ENCODE peak calls at places on chromosome 2, in six cellular contexts. A, K, X, R, J and N are unnamed samples.

GRCh38 chr2:63053889-63054725 is 3.5 kb downstream of the OTX1 start:
- DNase-seq in A (no peak), K (peak; percentile 30), X (no peak), R (peak; percentile 65), J (no peak), N (no peak)

GRCh38 chr2:71001592-71002570 is 7.2 kb upstream of the TEX261 start:
- DNase-seq in A (no peak), K (peak; percentile 73), X (no peak), R (no peak), J (no peak), N (no peak)

GRCh38 chr2:37020212-37020886 is 54.0 kb upstream of the STRN start:
- DNase-seq in A (peak; percentile 94), K (no peak), X (peak; percentile 71), R (peak; percentile 59), J (peak; percentile 87), N (peak; percentile 79)

GRCh38 chr2:150357770-150358467 is 129.5 kb downstream of the RND3 start:
- DNase-seq in A (no peak), K (no peak), X (no peak), R (no peak), J (no peak), N (no peak)

GRCh38 chr2:233439191-233439590 is 84.9 kb downstream of the DGKD start:
- DNase-seq in A (peak; percentile 68), K (no peak), X (no peak), R (no peak), J (no peak), N (no peak)

GRCh38 chr2:137938204-137938603 is 26.1 kb upstream of the HNMT start:
- DNase-seq in A (no peak), K (no peak), X (no peak), R (no peak), J (no peak), N (no peak)

GRCh38 chr2:148998162-148998830 is 40.2 kb upstream of the LYPD6B start:
- DNase-seq in A (peak; percentile 68), K (no peak), X (no peak), R (no peak), J (no peak), N (no peak)

GRCh38 chr2:151716721-151717120 is 17.6 kb downstream of the NEB start:
- DNase-seq in A (no peak), K (no peak), X (no peak), R (no peak), J (no peak), N (no peak)

GRCh38 chr2:44424211-44424610 is 62.5 kb downstream of the CAMKMT start:
- DNase-seq in A (no peak), K (no peak), X (no peak), R (no peak), J (no peak), N (no peak)

GRCh38 chr2:190181066-190181681 is 118.6 kb upstream of the MSTN start:
- DNase-seq in A (no peak), K (peak; percentile 6), X (no peak), R (no peak), J (no peak), N (no peak)

GRCh38 chr2:37877457-37878315 is 47.4 kb upstream of the RMDN2 start:
- DNase-seq in A (no peak), K (peak; percentile 65), X (no peak), R (peak; percentile 58), J (no peak), N (no peak)

GRCh38 chr2:100891911-100892642 is 72.1 kb downstream of the NPAS2 start:
- DNase-seq in A (peak; percentile 60), K (no peak), X (no peak), R (no peak), J (no peak), N (no peak)

GRCh38 chr2:10526281-10526680 is 78.2 kb upstream of the ODC1 start:
- DNase-seq in A (no peak), K (no peak), X (no peak), R (peak; percentile 23), J (no peak), N (no peak)

GRCh38 chr2:138373993-138374408 is 127.6 kb upstream of the SPOPL start:
- DNase-seq in A (no peak), K (peak; percentile 8), X (no peak), R (no peak), J (no peak), N (no peak)

GRCh38 chr2:120821446-120822160 is 85.9 kb downstream of the GLI2 start:
- DNase-seq in A (peak; percentile 11), K (no peak), X (no peak), R (no peak), J (peak; percentile 24), N (no peak)

GRCh38 chr2:161033059-161033660 is 127.1 kb upstream of the TANK start:
- DNase-seq in A (no peak), K (no peak), X (no peak), R (no peak), J (no peak), N (no peak)

GRCh38 chr2:225165052-225165451 is 122.8 kb upstream of the DOCK10 start:
- DNase-seq in A (no peak), K (no peak), X (no peak), R (no peak), J (no peak), N (no peak)

GRCh38 chr2:238903141-238903540 is 55.3 kb downstream of the TWIST2 start:
- DNase-seq in A (no peak), K (no peak), X (no peak), R (no peak), J (no peak), N (no peak)

GRCh38 chr2:234366891-234367290 is 130.0 kb downstream of the ARL4C start:
- DNase-seq in A (no peak), K (no peak), X (no peak), R (no peak), J (no peak), N (no peak)

GRCh38 chr2:197322729-197323720 is 12.4 kb upstream of the ANKRD44 start:
- DNase-seq in A (no peak), K (no peak), X (no peak), R (no peak), J (no peak), N (no peak)

GRCh38 chr2:71606244-71606643 is 152.9 kb downstream of the DYSF start:
- DNase-seq in A (no peak), K (no peak), X (peak; percentile 16), R (peak; percentile 8), J (peak; percentile 35), N (no peak)

GRCh38 chr2:113160962-113161361 is 12.8 kb upstream of the PSD4 start:
- DNase-seq in A (no peak), K (no peak), X (no peak), R (peak; percentile 37), J (no peak), N (no peak)

GRCh38 chr2:187658952-187659525 is 104.8 kb upstream of the TFPI start:
- DNase-seq in A (no peak), K (peak; percentile 36), X (no peak), R (no peak), J (no peak), N (no peak)

GRCh38 chr2:232478571-232479340 is 8.9 kb downstream of the ECEL1 start:
- DNase-seq in A (peak; percentile 10), K (no peak), X (no peak), R (no peak), J (peak; percentile 34), N (no peak)

DNA sequence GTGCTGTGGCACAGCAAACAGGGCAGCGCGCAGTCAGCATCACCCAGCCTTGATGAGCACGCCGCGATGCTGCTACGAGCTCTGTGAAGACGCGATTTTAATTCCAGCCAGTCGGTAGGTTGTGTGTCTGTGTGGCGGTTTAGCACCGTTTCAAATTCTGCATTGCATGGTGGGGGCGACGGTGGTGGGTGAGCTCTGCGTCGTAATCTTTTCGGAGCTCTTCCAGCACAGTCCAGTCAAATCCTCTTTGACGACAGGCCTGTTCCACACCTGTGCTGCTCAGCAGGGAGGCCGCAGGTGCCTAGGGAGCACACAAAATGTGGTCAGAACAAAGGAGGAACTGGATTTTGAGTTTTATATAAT is 8.6 kb downstream of the ALLC start:
- DNase-seq in A (no peak), K (no peak), X (no peak), R (peak; percentile 11), J (no peak), N (no peak)
- H3K4me3 ChIP-seq in A (no peak overlapping the region), K (no peak overlapping the region), X (no peak overlapping the region), R (no peak overlapping the region), J (no peak overlapping the region), N (no peak overlapping the region)

GRCh38 chr2:218788529-218789237 is 6.7 kb downstream of the CYP27A1 start:
- DNase-seq in A (no peak), K (no peak), X (no peak), R (no peak), J (no peak), N (no peak)
- H3K4me1 ChIP-seq in A (no peaks in the 10 kb centered on the region), K (no peaks in the 10 kb centered on the region), X (no peaks in the 10 kb centered on the region), R (no peaks in the 10 kb centered on the region), J (peaks cover 24% of the 10 kb centered on the region), N (peaks cover 9% of the 10 kb centered on the region)

DNA sequence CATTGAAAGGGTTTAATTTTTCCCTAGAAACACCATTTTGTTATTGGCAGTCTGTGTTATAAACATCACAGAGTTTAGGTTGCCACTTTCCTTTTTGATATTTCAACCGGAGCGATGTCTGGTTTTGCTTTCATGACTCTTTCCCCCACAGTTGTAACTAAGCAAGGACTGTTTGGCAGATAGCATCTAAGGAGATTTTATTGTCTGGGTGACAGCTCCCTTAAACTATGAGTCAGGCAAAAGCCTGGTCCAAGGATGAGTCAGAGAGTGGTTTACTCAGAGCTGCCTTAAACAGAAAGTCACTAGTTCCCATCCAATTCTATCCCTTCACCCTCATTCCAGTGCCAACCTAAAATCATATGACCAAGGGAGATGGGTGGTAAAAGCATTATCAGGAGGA is 341.6 kb upstream of the VWC2L start:
- DNase-seq in A (no peak), K (no peak), X (no peak), R (no peak), J (no peak), N (peak; percentile 17)
- H3K4me3 ChIP-seq in A (no peak overlapping the region), K (no peak overlapping the region), X (no peak overlapping the region), R (no peak overlapping the region), J (no peak overlapping the region), N (no peak overlapping the region)

GRCh38 chr2:43224131-43224570 is 2.3 kb downstream of the ZFP36L2 start:
- DNase-seq in A (peak; percentile 79), K (peak; percentile 70), X (peak; percentile 69), R (peak; percentile 90), J (peak; percentile 84), N (no peak)

GRCh38 chr2:43224571-43225092 is 1.8 kb downstream of the ZFP36L2 start:
- DNase-seq in A (peak; percentile 44), K (no peak), X (no peak), R (peak; percentile 71), J (peak; percentile 71), N (no peak)

GRCh38 chr2:43221660-43222471 is 4.5 kb downstream of the ZFP36L2 start:
- DNase-seq in A (peak; percentile 94), K (peak; percentile 86), X (peak; percentile 83), R (peak; percentile 92), J (peak; percentile 95), N (peak; percentile 94)

GRCh38 chr2:43222472-43223146 is 3.8 kb downstream of the ZFP36L2 start:
- DNase-seq in A (no peak), K (no peak), X (no peak), R (peak; percentile 50), J (no peak), N (no peak)

DNA sequence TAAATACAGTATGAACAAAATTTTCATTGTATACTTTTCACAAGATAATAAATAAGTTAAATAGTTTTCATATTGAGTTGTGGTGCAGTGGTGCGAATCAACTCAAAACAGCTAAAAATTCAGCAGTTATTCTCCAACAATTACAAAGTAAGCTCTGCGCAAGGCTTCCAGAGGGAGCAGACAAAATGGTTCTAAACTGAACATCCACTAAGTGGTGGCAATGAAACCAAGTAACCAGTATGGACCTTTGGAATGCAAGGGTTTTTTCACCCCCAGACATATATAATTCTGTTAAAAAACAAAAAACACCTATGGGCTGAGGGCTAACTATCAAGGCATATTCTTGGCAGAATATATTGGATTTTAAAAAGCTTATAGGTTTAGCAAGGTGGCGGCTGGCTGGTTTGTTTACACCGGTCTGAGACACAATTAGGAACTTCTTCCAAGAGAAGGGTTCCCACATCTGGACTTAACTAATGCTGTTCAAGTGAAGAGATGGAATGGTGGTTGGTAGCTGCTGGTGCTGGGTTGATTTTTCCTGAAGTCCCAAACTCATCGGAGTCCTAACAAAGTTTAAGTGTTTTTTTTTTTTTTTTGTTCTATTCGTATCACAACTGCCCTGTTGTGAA is 2.9 kb downstream of the ZFP36L2 start:
- DNase-seq in A (no peak), K (no peak), X (no peak), R (no peak), J (no peak), N (no peak)
- H3K4me1 ChIP-seq in A (peaks cover 34% of the 10 kb centered on the region), K (peaks cover 47% of the 10 kb centered on the region), X (peaks cover 41% of the 10 kb centered on the region), R (peaks cover 12% of the 10 kb centered on the region), J (peaks cover 45% of the 10 kb centered on the region), N (peaks cover 59% of the 10 kb centered on the region)